ENCODE peak calls at places on chromosomes 11 and 22, in ten cellular contexts. A is right lobe of liver, M is uterus, T is body of pancreas, D is IMR-90, E is Peyer's patch, Y is vagina, P is testis, C is prostate gland, Q is A549. V is an unnamed sample.
A peak's percentile ranks its signal among the peaks of the same experiment; 100 is the strongest.

GRCh38 chr11:66268953-66269906 is 791 bp downstream of the RAB1B start:
- DNase-seq in A (no peak), M (no peak), T (peak; percentile 36), D (peak; percentile 48), E (no peak), Y (no peak), P (no peak), C (no peak), Q (peak; percentile 45), V (no peak)

GRCh38 chr11:47607380-47607779 is 13.2 kb upstream of the C1QTNF4 start:
- DNase-seq in A (no peak), M (peak; percentile 69), T (peak; percentile 56), D (peak; percentile 96), E (no peak), Y (no peak), P (peak; percentile 55), C (no peak), Q (no peak), V (peak; percentile 56)

GRCh38 chr11:131678658-131679340 is 308.4 kb downstream of the NTM start:
- DNase-seq in A (no peak), M (no peak), T (no peak), D (no peak), E (no peak), Y (no peak), P (no peak), C (no peak), Q (no peak), V (no peak)

GRCh38 chr11:8382436-8383053 is 118.9 kb upstream of the LMO1 start:
- DNase-seq in A (no peak), M (no peak), T (no peak), D (peak; percentile 33), E (no peak), Y (peak; percentile 54), P (no peak), C (no peak), Q (no peak), V (no peak)

GRCh38 chr22:19719055-19719482 is 4.3 kb upstream of the GP1BB start:
- DNase-seq in A (no peak), M (peak; percentile 53), T (no peak), D (no peak), E (no peak), Y (no peak), P (no peak), C (no peak), Q (no peak), V (no peak)

GRCh38 chr11:16297332-16297731 is 59.0 kb downstream of the SOX6 start:
- DNase-seq in A (no peak), M (no peak), T (no peak), D (no peak), E (no peak), Y (no peak), P (no peak), C (no peak), Q (no peak), V (no peak)

GRCh38 chr22:28299760-28300159 is 379.9 kb downstream of the TTC28 start:
- DNase-seq in A (no peak), M (peak; percentile 55), T (peak; percentile 46), D (peak; percentile 42), E (no peak), Y (no peak), P (peak; percentile 30), C (no peak), Q (no peak), V (no peak)

GRCh38 chr11:88179141-88179540 is 3.9 kb upstream of the RAB38 start:
- DNase-seq in A (no peak), M (no peak), T (no peak), D (peak; percentile 61), E (no peak), Y (no peak), P (no peak), C (no peak), Q (no peak), V (no peak)

GRCh38 chr11:67117667-67118058 is 1.4 kb upstream of the KDM2A start:
- DNase-seq in A (peak; percentile 54), M (peak; percentile 41), T (no peak), D (no peak), E (peak; percentile 57), Y (no peak), P (peak; percentile 62), C (no peak), Q (no peak), V (no peak)

GRCh38 chr11:61007383-61007970 is 36.0 kb downstream of the CD6 start:
- DNase-seq in A (no peak), M (no peak), T (no peak), D (no peak), E (no peak), Y (no peak), P (no peak), C (no peak), Q (no peak), V (peak; percentile 30)

DNA sequence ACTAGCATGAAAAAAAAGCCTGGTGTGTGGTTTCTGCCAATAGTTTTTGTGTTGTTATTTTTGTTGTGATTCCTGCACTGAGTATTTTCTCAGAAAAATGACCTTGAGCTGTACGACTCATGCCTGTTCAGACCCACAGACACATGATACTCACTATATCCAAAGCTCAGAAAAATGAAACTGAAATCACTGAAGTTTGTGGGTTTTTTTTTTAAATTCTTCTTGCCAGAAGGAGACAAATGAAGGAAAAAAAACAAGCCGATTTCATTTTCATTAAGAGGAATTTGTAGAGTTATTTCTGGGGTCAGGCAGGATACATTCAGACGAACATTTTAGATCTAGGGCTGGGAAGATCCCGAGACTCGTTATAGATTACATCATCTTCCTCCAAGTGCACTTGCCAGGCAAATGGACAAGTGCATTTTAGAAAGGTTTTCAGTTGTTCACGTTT is 60.4 kb downstream of the BMAL1 start:
- DNase-seq in A (no peak), M (no peak), T (no peak), D (peak; percentile 78), E (no peak), Y (no peak), P (no peak), C (no peak), Q (peak; percentile 34), V (no peak)
- H3K4me3 ChIP-seq in A (no peak overlapping the region), M (peak overlapping the region; percentile 28), T (no peak overlapping the region), D (peak overlapping the region; percentile 43), E (no peak overlapping the region), Y (peak overlapping the region; percentile 19), P (no peak overlapping the region), C (no peak overlapping the region), Q (peak overlapping the region; percentile 2), V (no peak overlapping the region)

GRCh38 chr22:42074153-42074750 is at the start of gene PHETA2:
- DNase-seq in A (peak; percentile 47), M (peak; percentile 62), T (peak; percentile 59), D (peak; percentile 25), E (peak; percentile 76), Y (no peak), P (no peak), C (no peak), Q (no peak), V (peak; percentile 45)
- TF ChIP-seq POLR2A in A (no peak), M (peak; percentile 39), T (peak; percentile 22), D (peak; percentile 42), E (peak; percentile 13), Y (no peak), P (no peak), C (no peak), Q (no peak), V (no peak)

GRCh38 chr11:77140231-77140959 is 12.3 kb downstream of the MYO7A start:
- DNase-seq in A (no peak), M (peak; percentile 59), T (peak; percentile 55), D (peak; percentile 47), E (no peak), Y (no peak), P (peak; percentile 86), C (no peak), Q (no peak), V (no peak)
- H3K27ac ChIP-seq in A (no peak overlapping the region), M (peak overlapping the region; percentile 26), T (peak overlapping the region; percentile 50), D (no peak overlapping the region), E (no peak overlapping the region), Y (peak overlapping the region; percentile 60), P (peak overlapping the region; percentile 65), C (no peak overlapping the region), Q (no peak overlapping the region), V (no peak overlapping the region)

DNA sequence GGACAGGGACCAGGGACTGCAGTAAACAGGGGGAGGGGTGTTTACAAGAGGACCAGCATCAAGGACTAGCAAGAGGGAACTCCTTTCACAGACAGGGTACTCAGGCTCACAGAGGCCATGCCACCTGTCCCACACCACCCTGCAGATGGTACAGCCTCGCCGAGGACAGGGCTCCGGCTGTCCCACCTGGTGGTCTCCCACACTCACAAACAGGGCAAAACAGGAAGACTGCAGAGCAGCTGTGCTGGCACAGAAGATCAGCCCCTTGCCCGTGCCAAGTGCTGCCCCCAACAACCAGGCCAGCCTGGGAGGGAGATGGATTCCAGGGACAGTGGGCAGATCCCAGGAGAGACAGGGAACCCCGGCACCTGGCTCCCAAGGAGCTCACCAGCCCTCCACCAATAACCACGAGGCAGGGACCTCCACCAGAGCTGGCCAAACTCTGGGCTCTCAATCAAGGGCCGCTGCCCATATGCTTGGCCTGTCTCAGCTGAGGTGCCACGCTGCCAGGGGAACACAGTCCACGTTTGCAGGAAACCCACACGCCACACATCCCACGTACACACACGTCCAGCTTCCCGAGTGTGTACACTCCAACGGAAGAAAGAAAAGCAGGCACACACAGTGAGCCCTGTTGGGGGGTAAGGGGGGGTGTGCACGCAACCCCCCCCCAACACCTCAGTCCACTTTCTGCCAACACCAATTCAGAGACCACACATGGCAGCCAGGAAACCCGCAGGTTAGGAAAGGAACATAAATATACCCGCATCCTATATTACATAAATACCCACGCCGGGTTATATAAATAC is 2.0 kb downstream of the CSNK1E start:
- DNase-seq in A (no peak), M (no peak), T (no peak), D (peak; percentile 35), E (no peak), Y (no peak), P (no peak), C (peak; percentile 29), Q (no peak), V (peak; percentile 41)
- H3K4me3 ChIP-seq in A (peak overlapping the region; percentile 70), M (peak overlapping the region; percentile 71), T (peak overlapping the region; percentile 61), D (peak overlapping the region; percentile 92), E (peak overlapping the region; percentile 57), Y (peak overlapping the region; percentile 83), P (peak overlapping the region; percentile 83), C (peak overlapping the region; percentile 80), Q (peak overlapping the region; percentile 76), V (no peak overlapping the region)

GRCh38 chr11:14892036-14892556 is at the start of gene CYP2R1:
- DNase-seq in A (peak; percentile 97), M (peak; percentile 93), T (peak; percentile 97), D (peak; percentile 95), E (peak; percentile 97), Y (peak; percentile 96), P (peak; percentile 98), C (peak; percentile 97), Q (peak; percentile 99), V (peak; percentile 96)
- TF ChIP-seq POLR2A in A (peak; percentile 76), M (peak; percentile 10), T (peak; percentile 47), D (no peak), E (peak; percentile 84), Y (peak; percentile 9), P (peak; percentile 4), C (peak; percentile 73), Q (peak; percentile 66), V (no peak)

GRCh38 chr11:35964846-35965245 is 21.0 kb downstream of the LDLRAD3 start:
- DNase-seq in A (no peak), M (no peak), T (no peak), D (no peak), E (no peak), Y (no peak), P (no peak), C (no peak), Q (no peak), V (peak; percentile 7)
- H3K27ac ChIP-seq in A (no peak overlapping the region), M (no peak overlapping the region), T (no peak overlapping the region), D (no peak overlapping the region), E (no peak overlapping the region), Y (no peak overlapping the region), P (no peak overlapping the region), C (no peak overlapping the region), Q (no peak overlapping the region), V (no peak overlapping the region)